ENCODE peak calls at places on chromosome 16, in eight cellular contexts. One of them, this sample, is unnamed.

GRCh38 chr16:57185446-57185944 is 344 bp downstream of the PSME3IP1 start:
- DNase-seq in SJCRH30: peak; percentile 49
- DNase-seq in RWPE2: no peak
- DNase-seq in GM04504: no peak
- DNase-seq in natural killer cell: no peak
- DNase-seq in HuH-7: peak; percentile 22
- DNase-seq in iPS DF 19.7: no peak
- DNase-seq in MV-4-11: no peak
- DNase-seq in this sample: peak; percentile 34

GRCh38 chr16:89246903-89247733 is 29.6 kb downstream of the ZNF778 start:
- DNase-seq in HuH-7: peak; percentile 96
- DNase-seq in iPS DF 19.7: no peak
- DNase-seq in GM04504: peak; percentile 51
- DNase-seq in RWPE2: peak; percentile 93
- DNase-seq in MV-4-11: peak; percentile 70
- DNase-seq in natural killer cell: peak; percentile 94
- DNase-seq in SJCRH30: peak; percentile 77
- DNase-seq in this sample: peak; percentile 66

GRCh38 chr16:66673691-66674090 is 22.9 kb downstream of the CMTM4 start:
- DNase-seq in RWPE2: no peak
- DNase-seq in natural killer cell: no peak
- DNase-seq in HuH-7: no peak
- DNase-seq in iPS DF 19.7: no peak
- DNase-seq in MV-4-11: peak; percentile 14
- DNase-seq in SJCRH30: no peak
- DNase-seq in GM04504: no peak
- DNase-seq in this sample: no peak

GRCh38 chr16:51034481-51035109 is 116.5 kb downstream of the SALL1 start:
- DNase-seq in GM04504: no peak
- DNase-seq in SJCRH30: no peak
- DNase-seq in MV-4-11: peak; percentile 45
- DNase-seq in HuH-7: no peak
- DNase-seq in iPS DF 19.7: no peak
- DNase-seq in natural killer cell: no peak
- DNase-seq in RWPE2: no peak
- DNase-seq in this sample: no peak

GRCh38 chr16:85686912-85687591 is 1.7 kb downstream of the GINS2 start:
- DNase-seq in iPS DF 19.7: no peak
- DNase-seq in SJCRH30: no peak
- DNase-seq in MV-4-11: peak; percentile 17
- DNase-seq in natural killer cell: no peak
- DNase-seq in HuH-7: no peak
- DNase-seq in RWPE2: no peak
- DNase-seq in GM04504: no peak
- DNase-seq in this sample: no peak

GRCh38 chr16:81446318-81447275 is 2.0 kb downstream of the CMIP start:
- DNase-seq in natural killer cell: no peak
- DNase-seq in GM04504: no peak
- DNase-seq in RWPE2: no peak
- DNase-seq in HuH-7: no peak
- DNase-seq in iPS DF 19.7: no peak
- DNase-seq in SJCRH30: no peak
- DNase-seq in MV-4-11: no peak
- DNase-seq in this sample: peak; percentile 80

GRCh38 chr16:56048425-56049100 is 142.7 kb upstream of the GNAO1 start:
- DNase-seq in HuH-7: no peak
- DNase-seq in RWPE2: no peak
- DNase-seq in SJCRH30: no peak
- DNase-seq in MV-4-11: peak; percentile 92
- DNase-seq in GM04504: no peak
- DNase-seq in iPS DF 19.7: no peak
- DNase-seq in natural killer cell: no peak
- DNase-seq in this sample: peak; percentile 4

GRCh38 chr16:49929606-49930005 is 73.7 kb upstream of the ZNF423 start:
- DNase-seq in MV-4-11: no peak
- DNase-seq in iPS DF 19.7: no peak
- DNase-seq in GM04504: no peak
- DNase-seq in SJCRH30: no peak
- DNase-seq in HuH-7: no peak
- DNase-seq in natural killer cell: no peak
- DNase-seq in RWPE2: peak; percentile 29
- DNase-seq in this sample: no peak

GRCh38 chr16:71542377-71542776 is 16.2 kb downstream of the CHST4 start:
- DNase-seq in SJCRH30: peak; percentile 49
- DNase-seq in GM04504: no peak
- DNase-seq in HuH-7: peak; percentile 70
- DNase-seq in MV-4-11: peak; percentile 30
- DNase-seq in RWPE2: no peak
- DNase-seq in natural killer cell: peak; percentile 42
- DNase-seq in iPS DF 19.7: no peak
- DNase-seq in this sample: peak; percentile 59

GRCh38 chr16:86245895-86246294 is 264.4 kb upstream of the FOXF1 start:
- DNase-seq in HuH-7: no peak
- DNase-seq in SJCRH30: no peak
- DNase-seq in iPS DF 19.7: no peak
- DNase-seq in GM04504: no peak
- DNase-seq in RWPE2: no peak
- DNase-seq in MV-4-11: no peak
- DNase-seq in natural killer cell: no peak
- DNase-seq in this sample: no peak

GRCh38 chr16:72189865-72190371 is 18.0 kb upstream of the PMFBP1 start:
- DNase-seq in iPS DF 19.7: no peak
- DNase-seq in SJCRH30: no peak
- DNase-seq in MV-4-11: no peak
- DNase-seq in GM04504: peak; percentile 24
- DNase-seq in RWPE2: no peak
- DNase-seq in HuH-7: no peak
- DNase-seq in natural killer cell: no peak
- DNase-seq in this sample: peak; percentile 87

GRCh38 chr16:86634290-86634689 is 55.9 kb downstream of the FOXL1 start:
- DNase-seq in natural killer cell: no peak
- DNase-seq in SJCRH30: peak; percentile 17
- DNase-seq in GM04504: no peak
- DNase-seq in HuH-7: no peak
- DNase-seq in RWPE2: no peak
- DNase-seq in MV-4-11: no peak
- DNase-seq in iPS DF 19.7: no peak
- DNase-seq in this sample: no peak

GRCh38 chr16:26992661-26993365 is 73.9 kb upstream of the C16orf82 start:
- DNase-seq in MV-4-11: no peak
- DNase-seq in HuH-7: no peak
- DNase-seq in iPS DF 19.7: no peak
- DNase-seq in RWPE2: no peak
- DNase-seq in SJCRH30: no peak
- DNase-seq in natural killer cell: no peak
- DNase-seq in GM04504: no peak
- DNase-seq in this sample: no peak

GRCh38 chr16:47644166-47644565 is 183.0 kb downstream of the PHKB start:
- DNase-seq in GM04504: peak; percentile 32
- DNase-seq in natural killer cell: no peak
- DNase-seq in RWPE2: no peak
- DNase-seq in MV-4-11: no peak
- DNase-seq in HuH-7: no peak
- DNase-seq in SJCRH30: no peak
- DNase-seq in iPS DF 19.7: no peak
- DNase-seq in this sample: no peak

GRCh38 chr16:81001330-81001729 is 5.4 kb downstream of the CMC2 start:
- DNase-seq in MV-4-11: no peak
- DNase-seq in RWPE2: no peak
- DNase-seq in SJCRH30: no peak
- DNase-seq in natural killer cell: no peak
- DNase-seq in GM04504: no peak
- DNase-seq in iPS DF 19.7: no peak
- DNase-seq in HuH-7: no peak
- DNase-seq in this sample: no peak